ENCODE peak calls at places on chromosomes 1 and 21, in six cellular contexts. One of them, this sample, is unnamed. For H4K20me1, the result is how much of the 10 kb centered on the place peaks cover.

GRCh38 chr1:33043267-33044090 is 6.8 kb upstream of the AK2 start:
- DNase-seq in PC-9: no peak
- DNase-seq in HepG2: no peak
- DNase-seq in neural progenitor cell: no peak
- DNase-seq in PC-3: no peak
- DNase-seq in endothelial cell of umbilical vein: no peak
- DNase-seq in this sample: no peak

GRCh38 chr1:58047265-58047858 is 499.2 kb downstream of the OMA1 start:
- DNase-seq in PC-3: peak
- DNase-seq in PC-9: no peak
- DNase-seq in neural progenitor cell: peak
- DNase-seq in endothelial cell of umbilical vein: peak
- DNase-seq in HepG2: peak
- DNase-seq in this sample: no peak

GRCh38 chr1:160625725-160626498 is 20.9 kb downstream of the SLAMF1 start:
- DNase-seq in endothelial cell of umbilical vein: no peak
- DNase-seq in HepG2: no peak
- DNase-seq in neural progenitor cell: no peak
- DNase-seq in PC-9: no peak
- DNase-seq in PC-3: no peak
- DNase-seq in this sample: no peak

GRCh38 chr1:36420836-36421317 is 23.2 kb upstream of the LSM10 start:
- DNase-seq in endothelial cell of umbilical vein: peak
- DNase-seq in HepG2: peak
- DNase-seq in PC-9: peak
- DNase-seq in PC-3: peak
- DNase-seq in neural progenitor cell: peak
- DNase-seq in this sample: peak

GRCh38 chr1:231139659-231140650 is 21.9 kb upstream of the TRIM67 start:
- DNase-seq in neural progenitor cell: no peak
- DNase-seq in endothelial cell of umbilical vein: no peak
- DNase-seq in PC-9: peak
- DNase-seq in HepG2: peak
- DNase-seq in PC-3: peak
- DNase-seq in this sample: peak

GRCh38 chr1:24866211-24867063 is 63.6 kb downstream of the RUNX3 start:
- DNase-seq in HepG2: no peak
- DNase-seq in PC-3: peak
- DNase-seq in endothelial cell of umbilical vein: no peak
- DNase-seq in neural progenitor cell: no peak
- DNase-seq in PC-9: no peak
- DNase-seq in this sample: no peak

GRCh38 chr21:44456915-44457736 is 1.8 kb downstream of the LRRC3 start:
- DNase-seq in endothelial cell of umbilical vein: no peak
- DNase-seq in HepG2: no peak
- DNase-seq in PC-3: no peak
- DNase-seq in neural progenitor cell: no peak
- DNase-seq in PC-9: no peak
- DNase-seq in this sample: no peak

GRCh38 chr1:171644805-171645483 is 7.5 kb downstream of the MYOC start:
- DNase-seq in endothelial cell of umbilical vein: peak
- DNase-seq in neural progenitor cell: peak
- DNase-seq in PC-3: peak
- DNase-seq in HepG2: peak
- DNase-seq in PC-9: peak
- DNase-seq in this sample: peak

GRCh38 chr1:235047331-235047871 is 81.2 kb downstream of the TOMM20 start:
- DNase-seq in PC-3: no peak
- DNase-seq in PC-9: no peak
- DNase-seq in HepG2: no peak
- DNase-seq in endothelial cell of umbilical vein: no peak
- DNase-seq in neural progenitor cell: no peak
- DNase-seq in this sample: no peak

GRCh38 chr1:10679521-10680220 is 116.8 kb downstream of the CASZ1 start:
- DNase-seq in HepG2: peak
- DNase-seq in neural progenitor cell: peak
- DNase-seq in PC-3: peak
- DNase-seq in PC-9: no peak
- DNase-seq in endothelial cell of umbilical vein: peak
- DNase-seq in this sample: peak

GRCh38 chr1:28595412-28596191 is 3.5 kb downstream of the RAB42 start:
- DNase-seq in PC-9: no peak
- DNase-seq in neural progenitor cell: no peak
- DNase-seq in PC-3: no peak
- DNase-seq in endothelial cell of umbilical vein: no peak
- DNase-seq in HepG2: no peak
- DNase-seq in this sample: no peak

GRCh38 chr1:36096500-36097412 is 8.1 kb downstream of the ADPRS start:
- DNase-seq in PC-3: peak
- DNase-seq in HepG2: peak
- DNase-seq in endothelial cell of umbilical vein: no peak
- DNase-seq in neural progenitor cell: peak
- DNase-seq in PC-9: no peak
- DNase-seq in this sample: no peak

GRCh38 chr1:16026723-16027484 is 5.1 kb downstream of the CLCNKA start:
- DNase-seq in endothelial cell of umbilical vein: peak
- DNase-seq in neural progenitor cell: peak
- DNase-seq in PC-3: no peak
- DNase-seq in PC-9: no peak
- DNase-seq in HepG2: no peak
- DNase-seq in this sample: no peak

GRCh38 chr1:91730781-91731732 is 154.9 kb downstream of the TGFBR3 start:
- DNase-seq in PC-3: peak
- DNase-seq in neural progenitor cell: peak
- DNase-seq in endothelial cell of umbilical vein: no peak
- DNase-seq in PC-9: peak
- DNase-seq in HepG2: no peak
- DNase-seq in this sample: peak

GRCh38 chr1:115665319-115665718 is 23.5 kb downstream of the VANGL1 start:
- DNase-seq in neural progenitor cell: no peak
- DNase-seq in PC-9: peak
- DNase-seq in endothelial cell of umbilical vein: no peak
- DNase-seq in PC-3: peak
- DNase-seq in HepG2: no peak
- DNase-seq in this sample: no peak

GRCh38 chr1:21861602-21862429 is 49.8 kb downstream of the LDLRAD2 start:
- DNase-seq in HepG2: peak
- DNase-seq in PC-3: peak
- DNase-seq in endothelial cell of umbilical vein: no peak
- DNase-seq in neural progenitor cell: no peak
- DNase-seq in PC-9: peak
- DNase-seq in this sample: peak

GRCh38 chr1:74650561-74650960 is 23.0 kb downstream of the ERICH3 start:
- DNase-seq in PC-9: no peak
- DNase-seq in HepG2: no peak
- DNase-seq in endothelial cell of umbilical vein: no peak
- DNase-seq in PC-3: peak
- DNase-seq in neural progenitor cell: no peak
- DNase-seq in this sample: no peak

GRCh38 chr1:229192031-229192430 is 78.9 kb upstream of the RAB4A start:
- DNase-seq in HepG2: no peak
- DNase-seq in neural progenitor cell: no peak
- DNase-seq in endothelial cell of umbilical vein: no peak
- DNase-seq in PC-3: peak
- DNase-seq in PC-9: peak
- DNase-seq in this sample: peak

GRCh38 chr1:229190057-229190590 is 80.8 kb upstream of the RAB4A start:
- DNase-seq in PC-3: no peak
- DNase-seq in PC-9: no peak
- DNase-seq in HepG2: no peak
- DNase-seq in neural progenitor cell: no peak
- DNase-seq in endothelial cell of umbilical vein: no peak
- DNase-seq in this sample: no peak

GRCh38 chr1:229194096-229194495 is 76.8 kb upstream of the RAB4A start:
- DNase-seq in PC-9: no peak
- DNase-seq in neural progenitor cell: no peak
- DNase-seq in endothelial cell of umbilical vein: no peak
- DNase-seq in PC-3: no peak
- DNase-seq in HepG2: no peak
- DNase-seq in this sample: no peak

GRCh38 chr1:229192851-229193250 is 78.1 kb upstream of the RAB4A start:
- DNase-seq in PC-9: no peak
- DNase-seq in endothelial cell of umbilical vein: no peak
- DNase-seq in neural progenitor cell: no peak
- DNase-seq in PC-3: no peak
- DNase-seq in HepG2: no peak
- DNase-seq in this sample: no peak

GRCh38 chr1:229191066-229191674 is 79.7 kb upstream of the RAB4A start:
- DNase-seq in PC-9: no peak
- DNase-seq in HepG2: no peak
- DNase-seq in PC-3: peak
- DNase-seq in neural progenitor cell: no peak
- DNase-seq in endothelial cell of umbilical vein: no peak
- DNase-seq in this sample: peak
- H4K20me1 ChIP-seq in PC-9: under half
- H4K20me1 ChIP-seq in HepG2: under half
- H4K20me1 ChIP-seq in PC-3: under half
- H4K20me1 ChIP-seq in neural progenitor cell: under half
- H4K20me1 ChIP-seq in endothelial cell of umbilical vein: under half
- H4K20me1 ChIP-seq in this sample: under half

GRCh38 chr1:40982721-40983120 is 3.2 kb downstream of the CTPS1 start:
- DNase-seq in endothelial cell of umbilical vein: no peak
- DNase-seq in HepG2: no peak
- DNase-seq in neural progenitor cell: no peak
- DNase-seq in PC-3: no peak
- DNase-seq in PC-9: no peak
- DNase-seq in this sample: peak

GRCh38 chr1:40983286-40983685 is 3.8 kb downstream of the CTPS1 start:
- DNase-seq in neural progenitor cell: no peak
- DNase-seq in HepG2: no peak
- DNase-seq in endothelial cell of umbilical vein: no peak
- DNase-seq in PC-3: no peak
- DNase-seq in PC-9: no peak
- DNase-seq in this sample: no peak

GRCh38 chr1:40985875-40986274 is 6.4 kb downstream of the CTPS1 start:
- DNase-seq in HepG2: no peak
- DNase-seq in neural progenitor cell: no peak
- DNase-seq in PC-9: no peak
- DNase-seq in PC-3: no peak
- DNase-seq in endothelial cell of umbilical vein: no peak
- DNase-seq in this sample: no peak

GRCh38 chr1:40984531-40984930 is 5.0 kb downstream of the CTPS1 start:
- DNase-seq in endothelial cell of umbilical vein: no peak
- DNase-seq in PC-3: no peak
- DNase-seq in neural progenitor cell: no peak
- DNase-seq in PC-9: no peak
- DNase-seq in HepG2: no peak
- DNase-seq in this sample: no peak

GRCh38 chr1:40984066-40984465 is 4.6 kb downstream of the CTPS1 start:
- DNase-seq in PC-9: no peak
- DNase-seq in endothelial cell of umbilical vein: peak
- DNase-seq in neural progenitor cell: no peak
- DNase-seq in HepG2: no peak
- DNase-seq in PC-3: peak
- DNase-seq in this sample: no peak
- H4K20me1 ChIP-seq in PC-9: under half
- H4K20me1 ChIP-seq in endothelial cell of umbilical vein: under half
- H4K20me1 ChIP-seq in neural progenitor cell: under half
- H4K20me1 ChIP-seq in HepG2: under half
- H4K20me1 ChIP-seq in PC-3: under half
- H4K20me1 ChIP-seq in this sample: under half

GRCh38 chr21:45537111-45537745 is 5.0 kb downstream of the SLC19A1 start:
- DNase-seq in PC-9: no peak
- DNase-seq in PC-3: no peak
- DNase-seq in endothelial cell of umbilical vein: no peak
- DNase-seq in neural progenitor cell: no peak
- DNase-seq in HepG2: no peak
- DNase-seq in this sample: no peak
- H4K20me1 ChIP-seq in PC-9: under half
- H4K20me1 ChIP-seq in PC-3: under half
- H4K20me1 ChIP-seq in endothelial cell of umbilical vein: under half
- H4K20me1 ChIP-seq in neural progenitor cell: under half
- H4K20me1 ChIP-seq in HepG2: under half
- H4K20me1 ChIP-seq in this sample: under half

GRCh38 chr1:227257964-227258363 is 60.3 kb downstream of the CDC42BPA start:
- DNase-seq in endothelial cell of umbilical vein: no peak
- DNase-seq in HepG2: no peak
- DNase-seq in PC-3: peak
- DNase-seq in PC-9: no peak
- DNase-seq in neural progenitor cell: peak
- DNase-seq in this sample: no peak
- H4K20me1 ChIP-seq in endothelial cell of umbilical vein: under half
- H4K20me1 ChIP-seq in HepG2: under half
- H4K20me1 ChIP-seq in PC-3: under half
- H4K20me1 ChIP-seq in PC-9: under half
- H4K20me1 ChIP-seq in neural progenitor cell: under half
- H4K20me1 ChIP-seq in this sample: under half

GRCh38 chr21:17674106-17674505 is 61.4 kb upstream of the BTG3 start:
- DNase-seq in endothelial cell of umbilical vein: no peak
- DNase-seq in PC-9: no peak
- DNase-seq in PC-3: no peak
- DNase-seq in HepG2: no peak
- DNase-seq in neural progenitor cell: no peak
- DNase-seq in this sample: no peak

GRCh38 chr21:17673261-17674020 is 60.7 kb upstream of the BTG3 start:
- DNase-seq in PC-9: peak
- DNase-seq in endothelial cell of umbilical vein: no peak
- DNase-seq in PC-3: peak
- DNase-seq in HepG2: no peak
- DNase-seq in neural progenitor cell: peak
- DNase-seq in this sample: no peak

GRCh38 chr21:17667256-17667655 is 54.6 kb upstream of the BTG3 start:
- DNase-seq in endothelial cell of umbilical vein: no peak
- DNase-seq in neural progenitor cell: peak
- DNase-seq in HepG2: no peak
- DNase-seq in PC-9: no peak
- DNase-seq in PC-3: no peak
- DNase-seq in this sample: no peak

GRCh38 chr21:17671733-17672132 is 59.0 kb upstream of the BTG3 start:
- DNase-seq in PC-9: no peak
- DNase-seq in HepG2: no peak
- DNase-seq in endothelial cell of umbilical vein: no peak
- DNase-seq in PC-3: no peak
- DNase-seq in neural progenitor cell: no peak
- DNase-seq in this sample: no peak

DNA sequence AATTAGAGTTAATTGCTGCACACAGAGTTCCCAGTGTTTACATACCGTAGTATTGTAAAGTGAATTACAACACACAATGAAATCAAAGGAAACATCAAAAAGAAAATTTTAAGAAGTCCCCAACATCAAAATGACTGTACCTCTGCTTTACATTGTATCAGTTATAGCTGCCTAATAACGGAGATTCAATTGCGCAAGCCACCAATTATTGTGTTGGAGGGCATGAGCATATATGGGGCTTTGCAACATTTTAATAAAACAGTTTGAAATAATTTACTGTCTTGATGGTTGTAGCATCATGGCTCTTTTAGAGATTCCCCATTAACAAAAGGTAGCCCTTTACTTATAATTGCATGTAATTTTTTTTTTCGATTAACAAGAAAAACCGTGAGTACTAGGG is 55.8 kb upstream of the BTG3 start:
- DNase-seq in PC-9: no peak
- DNase-seq in HepG2: no peak
- DNase-seq in neural progenitor cell: no peak
- DNase-seq in PC-3: no peak
- DNase-seq in endothelial cell of umbilical vein: no peak
- DNase-seq in this sample: no peak
- H4K20me1 ChIP-seq in PC-9: under half
- H4K20me1 ChIP-seq in HepG2: under half
- H4K20me1 ChIP-seq in neural progenitor cell: under half
- H4K20me1 ChIP-seq in PC-3: under half
- H4K20me1 ChIP-seq in endothelial cell of umbilical vein: under half
- H4K20me1 ChIP-seq in this sample: under half

This sample was measured in fibroblast of lung.